ENCODE peak calls at places on chromosomes 3 and 15, in four cellular contexts. I is left kidney, S is NCI-H2171, H is fibroblast of gingiva. O is an unnamed sample.

GRCh38 chr15:69456208-69457166 is 3.9 kb downstream of the RPLP1 start:
- DNase-seq in S (no peak), H (no peak), I (no peak), O (no peak)

GRCh38 chr3:138469869-138470268 is 35.5 kb downstream of the ESYT3 start:
- DNase-seq in I (no peak), S (no peak), H (no peak), O (no peak)

GRCh38 chr3:150348500-150348899 is 59.6 kb upstream of the TSC22D2 start:
- DNase-seq in I (no peak), S (no peak), H (peak), O (peak)

GRCh38 chr15:41794081-41794480 is 19.8 kb downstream of the MAPKBP1 start:
- DNase-seq in S (no peak), H (peak), I (no peak), O (peak)

GRCh38 chr3:112900088-112900487 is 53.4 kb upstream of the CD200R1L start:
- DNase-seq in I (no peak), S (no peak), H (no peak), O (no peak)

GRCh38 chr3:155535098-155535497 is 209.8 kb downstream of the PLCH1 start:
- DNase-seq in S (no peak), I (no peak), H (no peak), O (no peak)

GRCh38 chr3:44050051-44050570 is 191.6 kb upstream of the TOPAZ1 start:
- DNase-seq in I (no peak), H (no peak), S (no peak), O (no peak)

GRCh38 chr15:87851497-87851896 is 405.0 kb downstream of the NTRK3 start:
- DNase-seq in H (no peak), S (no peak), I (no peak), O (no peak)

GRCh38 chr3:132273043-132273442 is 44.2 kb upstream of the ACP3 start:
- DNase-seq in I (peak), S (no peak), H (no peak), O (no peak)

GRCh38 chr3:71243230-71243629 is 340.3 kb downstream of the FOXP1 start:
- DNase-seq in I (no peak), S (no peak), H (no peak), O (no peak)

GRCh38 chr15:34239151-34239761 is 14.4 kb downstream of the EMC4 start:
- DNase-seq in H (peak), S (no peak), I (no peak), O (peak)

GRCh38 chr3:185663929-185664328 is 77.8 kb downstream of the SENP2 start:
- DNase-seq in H (no peak), S (no peak), I (no peak), O (no peak)

GRCh38 chr3:183116051-183116614 is 16.8 kb upstream of the MCCC1 start:
- DNase-seq in I (peak), S (peak), H (no peak), O (no peak)

GRCh38 chr15:50945725-50946124 is 37.2 kb downstream of the AP4E1 start:
- DNase-seq in S (no peak), I (peak), H (no peak), O (no peak)

GRCh38 chr3:69386535-69387385 is 872 bp upstream of the FRMD4B start:
- DNase-seq in S (no peak), I (peak), H (no peak), O (no peak)

GRCh38 chr15:60840306-60840702 is 361.4 kb upstream of the ICE2 start:
- DNase-seq in S (no peak), I (no peak), H (no peak), O (no peak)

GRCh38 chr15:78259232-78259631 is 5.1 kb upstream of the DNAJA4 start:
- DNase-seq in I (no peak), S (no peak), H (no peak), O (no peak)

GRCh38 chr15:60012695-60013094 is 8.6 kb downstream of the FOXB1 start:
- DNase-seq in H (no peak), I (no peak), S (no peak), O (no peak)

GRCh38 chr15:101496198-101496986 is 6.9 kb upstream of the PCSK6 start:
- DNase-seq in I (no peak), S (no peak), H (no peak), O (no peak)

GRCh38 chr3:61967019-61967418 is 405.6 kb downstream of the PTPRG start:
- DNase-seq in S (no peak), I (no peak), H (no peak), O (no peak)

GRCh38 chr15:74826372-74826819 is at the start of gene CPLX3:
- DNase-seq in S (no peak), I (peak), H (no peak), O (peak)

GRCh38 chr3:43794776-43795175 is 104.0 kb downstream of the ABHD5 start:
- DNase-seq in S (no peak), H (peak), I (no peak), O (peak)

GRCh38 chr3:25532763-25533162 is 104.7 kb downstream of the RARB start:
- DNase-seq in S (no peak), I (no peak), H (no peak), O (no peak)

GRCh38 chr15:29127506-29128430 is 141.9 kb downstream of the NSMCE3 start:
- DNase-seq in S (no peak), I (no peak), H (no peak), O (no peak)

GRCh38 chr3:108552267-108553159 is 36.7 kb downstream of the CIP2A start:
- DNase-seq in I (peak), S (peak), H (peak), O (peak)

GRCh38 chr3:129663045-129663446 is 56.6 kb upstream of the PLXND1 start:
- DNase-seq in S (no peak), I (peak), H (no peak), O (no peak)

GRCh38 chr3:13292371-13292770 is 127.8 kb downstream of the NUP210 start:
- DNase-seq in I (peak), S (no peak), H (no peak), O (no peak)

O was measured in adipocyte.